ENCODE peak calls at places on chromosome 18, in ten cellular contexts. Z is cardiac muscle cell; U is Panc1; Y is ascending aorta; C is IMR-90; J is upper lobe of right lung; D is dorsolateral prefrontal cortex; E is left lung; M is CD8-positive, alpha-beta T cell; G is psoas muscle. B is an unnamed sample.

GRCh38 chr18:35581555-35582309 is at the start of gene GALNT1:
- DNase-seq in Y (no peak), C (peak), U (no peak), M (no peak), G (peak), J (peak), Z (peak), D (no peak), E (peak), B (peak)

GRCh38 chr18:63617049-63617995 is 26.7 kb downstream of the SERPINB4 start:
- DNase-seq in E (no peak), U (no peak), Z (no peak), J (no peak), D (no peak), M (no peak), Y (no peak), C (no peak), G (no peak), B (no peak)

GRCh38 chr18:65788373-65788772 is 37.6 kb downstream of the CDH7 start:
- DNase-seq in Y (no peak), E (no peak), M (no peak), U (no peak), J (no peak), C (no peak), G (no peak), Z (no peak), D (no peak), B (no peak)

GRCh38 chr18:73733806-73734314 is 413.8 kb downstream of the FBXO15 start:
- DNase-seq in Y (no peak), D (peak), M (no peak), Z (no peak), E (no peak), J (no peak), U (no peak), G (no peak), C (peak), B (no peak)

GRCh38 chr18:13261658-13262357 is 43.2 kb downstream of the LDLRAD4 start:
- DNase-seq in G (no peak), Z (no peak), U (no peak), C (no peak), Y (no peak), J (peak), M (no peak), E (no peak), D (no peak), B (no peak)

GRCh38 chr18:65091737-65092329 is 659.0 kb upstream of the CDH7 start:
- DNase-seq in D (no peak), U (peak), Y (no peak), E (no peak), G (no peak), J (no peak), C (peak), Z (no peak), M (no peak), B (no peak)

GRCh38 chr18:25164837-25165791 is 186.9 kb downstream of the ZNF521 start:
- DNase-seq in Z (peak), C (peak), U (no peak), E (no peak), M (no peak), D (no peak), J (no peak), Y (no peak), G (no peak), B (no peak)

GRCh38 chr18:449374-449773 is 51.1 kb downstream of the COLEC12 start:
- DNase-seq in Y (no peak), Z (peak), J (peak), D (no peak), E (peak), U (no peak), C (no peak), G (no peak), M (no peak), B (no peak)

GRCh38 chr18:75043478-75043877 is 165.5 kb downstream of the PTGR3 start:
- DNase-seq in C (no peak), G (no peak), D (no peak), Z (no peak), E (no peak), J (no peak), Y (no peak), U (no peak), M (no peak), B (no peak)

GRCh38 chr18:267380-267687 is 513 bp downstream of the THOC1 start:
- DNase-seq in J (no peak), M (no peak), U (no peak), Z (no peak), D (no peak), Y (no peak), G (no peak), E (no peak), C (no peak), B (no peak)

GRCh38 chr18:3655254-3655554 is 205.2 kb downstream of the TGIF1 start:
- DNase-seq in E (no peak), M (no peak), G (no peak), Y (no peak), Z (no peak), J (no peak), C (no peak), D (no peak), U (no peak), B (no peak)

GRCh38 chr18:54254265-54254758 is 15.0 kb upstream of the POLI start:
- DNase-seq in M (no peak), D (no peak), G (no peak), E (no peak), C (peak), Z (peak), U (no peak), J (no peak), Y (no peak), B (no peak)

GRCh38 chr18:34709104-34709503 is 994 bp upstream of the DTNA start:
- DNase-seq in C (peak), Y (peak), M (no peak), U (no peak), Z (peak), J (no peak), E (no peak), D (no peak), G (peak), B (no peak)

GRCh38 chr18:42929857-42930256 is 185.6 kb downstream of the RIT2 start:
- DNase-seq in D (no peak), U (no peak), G (no peak), J (no peak), C (no peak), Z (peak), E (no peak), M (no peak), Y (no peak), B (no peak)

GRCh38 chr18:59448546-59448945 is 89.5 kb upstream of the LMAN1 start:
- DNase-seq in C (peak), J (no peak), E (no peak), U (no peak), M (no peak), Y (no peak), G (no peak), D (no peak), Z (peak), B (no peak)

GRCh38 chr18:29823671-29824070 is 1218.9 kb downstream of the DSC3 start:
- DNase-seq in C (no peak), Z (no peak), E (no peak), M (no peak), U (no peak), G (no peak), J (no peak), Y (no peak), D (no peak), B (no peak)

GRCh38 chr18:43396266-43396665 is 119.0 kb upstream of the SYT4 start:
- DNase-seq in U (no peak), G (no peak), C (no peak), M (no peak), Y (no peak), Z (peak), D (no peak), E (no peak), J (no peak), B (no peak)

GRCh38 chr18:35592298-35592697 is 10.8 kb downstream of the GALNT1 start:
- DNase-seq in M (no peak), U (no peak), J (no peak), Z (no peak), G (no peak), E (no peak), Y (no peak), C (no peak), D (no peak), B (no peak)

GRCh38 chr18:11323359-11323819 is 174.0 kb upstream of the PIEZO2 start:
- DNase-seq in J (no peak), U (no peak), C (peak), D (no peak), E (no peak), Y (no peak), Z (peak), G (no peak), M (no peak), B (no peak)

GRCh38 chr18:69758458-69758857 is 189.2 kb downstream of the CD226 start:
- DNase-seq in D (no peak), J (no peak), G (no peak), E (no peak), Z (no peak), M (no peak), C (peak), U (no peak), Y (no peak), B (no peak)

GRCh38 chr18:251572-251971 is 16.3 kb downstream of the THOC1 start:
- DNase-seq in D (no peak), Z (no peak), G (no peak), E (no peak), C (no peak), M (no peak), Y (no peak), U (no peak), J (no peak), B (no peak)

GRCh38 chr18:68803371-68803770 is 5.5 kb downstream of the CCDC102B start:
- DNase-seq in M (no peak), C (peak), Y (peak), G (peak), Z (peak), D (peak), E (peak), U (no peak), J (peak), B (peak)

GRCh38 chr18:5975111-5975622 is 79.8 kb upstream of the TMEM200C start:
- DNase-seq in J (no peak), D (no peak), Y (no peak), Z (peak), U (no peak), E (no peak), C (peak), G (no peak), M (no peak), B (no peak)

GRCh38 chr18:457120-457519 is 43.4 kb downstream of the COLEC12 start:
- DNase-seq in E (no peak), G (peak), M (no peak), U (no peak), Y (peak), D (no peak), J (no peak), Z (peak), C (peak), B (peak)

GRCh38 chr18:136433-136832 is 21.9 kb upstream of the USP14 start:
- DNase-seq in M (no peak), J (no peak), Z (no peak), Y (no peak), G (no peak), D (no peak), E (no peak), U (no peak), C (no peak), B (no peak)

GRCh38 chr18:10023853-10024638 is 110.2 kb downstream of the VAPA start:
- DNase-seq in M (no peak), U (no peak), E (peak), C (no peak), Z (no peak), Y (no peak), D (no peak), J (no peak), G (no peak), B (no peak)

GRCh38 chr18:67318651-67319050 is 197.9 kb downstream of the DSEL start:
- DNase-seq in C (peak), G (no peak), J (no peak), Y (no peak), Z (no peak), D (no peak), M (no peak), E (no peak), U (no peak), B (no peak)

GRCh38 chr18:28716321-28716720 is 539.4 kb upstream of the CDH2 start:
- DNase-seq in Y (no peak), U (no peak), C (no peak), J (no peak), M (no peak), G (no peak), E (no peak), Z (peak), D (no peak), B (no peak)

GRCh38 chr18:49931760-49932159 is 118.4 kb upstream of the ACAA2 start:
- DNase-seq in U (no peak), C (no peak), J (no peak), Y (no peak), D (no peak), E (no peak), M (no peak), G (no peak), Z (no peak), B (no peak)

GRCh38 chr18:1846640-1847039 is 724.7 kb downstream of the METTL4 start:
- DNase-seq in M (no peak), U (no peak), J (no peak), G (no peak), Y (no peak), C (no peak), E (no peak), Z (peak), D (no peak), B (no peak)

GRCh38 chr18:63119647-63120046 is 199.9 kb downstream of the BCL2 start:
- DNase-seq in J (no peak), U (no peak), C (peak), E (no peak), M (no peak), D (peak), Z (peak), Y (no peak), G (no peak), B (no peak)

GRCh38 chr18:7454429-7454828 is 112.7 kb upstream of the PTPRM start:
- DNase-seq in J (no peak), U (no peak), Z (no peak), Y (no peak), M (no peak), E (no peak), D (no peak), G (no peak), C (no peak), B (no peak)

GRCh38 chr18:7458873-7459272 is 108.2 kb upstream of the PTPRM start:
- DNase-seq in D (no peak), J (no peak), M (no peak), U (no peak), C (no peak), Y (no peak), G (no peak), E (no peak), Z (no peak), B (no peak)

GRCh38 chr18:7457276-7457675 is 109.8 kb upstream of the PTPRM start:
- DNase-seq in D (no peak), Y (no peak), Z (no peak), J (no peak), U (no peak), M (no peak), E (no peak), G (no peak), C (no peak), B (no peak)

GRCh38 chr18:7464245-7464966 is 102.7 kb upstream of the PTPRM start:
- DNase-seq in Y (no peak), M (no peak), J (no peak), Z (no peak), U (no peak), E (no peak), D (no peak), G (no peak), C (no peak), B (no peak)

DNA sequence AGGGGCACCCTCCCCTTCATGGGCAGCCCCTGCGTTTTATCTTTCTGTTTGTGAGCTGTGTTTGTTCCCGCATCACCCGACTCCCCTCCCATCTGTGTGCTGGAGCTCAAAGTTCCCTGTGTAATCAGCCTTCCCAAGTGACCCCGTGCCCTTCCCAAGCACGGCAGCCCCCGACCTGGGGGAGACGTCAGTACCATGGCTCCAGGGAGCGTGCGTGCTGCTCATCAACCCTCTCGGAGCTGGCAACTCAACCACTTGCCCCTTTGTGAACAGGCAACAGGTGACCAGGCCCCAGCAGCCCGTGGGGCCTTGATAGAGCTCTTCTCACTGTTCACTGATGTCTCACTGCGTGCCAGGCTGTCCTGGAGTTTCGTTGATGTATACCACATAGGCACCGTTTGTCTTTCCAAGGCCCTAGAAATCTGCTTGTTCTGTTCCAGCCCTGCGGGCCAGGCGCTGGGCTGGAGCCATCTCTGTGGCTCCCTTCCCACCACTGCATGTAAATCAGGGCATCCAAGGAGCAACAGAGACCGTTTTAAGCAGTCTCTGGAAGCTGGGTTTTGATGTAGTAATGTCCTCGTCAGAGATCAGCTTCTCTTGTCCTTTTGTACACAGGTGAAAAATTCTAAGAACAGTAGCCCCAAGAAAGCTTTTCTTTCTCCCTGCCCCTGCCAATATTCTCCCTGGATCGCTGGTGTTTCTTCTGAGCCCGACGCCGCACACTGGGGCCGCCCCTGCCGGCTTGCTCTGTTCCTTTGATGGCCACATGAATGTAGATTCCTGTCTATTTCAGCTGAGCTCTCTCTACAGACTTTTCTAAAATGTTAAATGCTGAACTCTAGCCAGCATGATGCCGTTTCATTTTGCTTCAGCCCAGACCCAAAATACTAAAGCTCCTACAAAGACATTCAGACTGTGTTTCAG is 107.0 kb upstream of the PTPRM start:
- DNase-seq in C (no peak), Z (peak), D (no peak), M (no peak), J (no peak), U (no peak), E (no peak), G (no peak), Y (no peak), B (no peak)
- TF ChIP-seq CTCF in C (no peak), Z (no peak), D (no peak), M (no peak), J (no peak), U (no peak), E (no peak), G (no peak), Y (no peak), B (no peak)

DNA sequence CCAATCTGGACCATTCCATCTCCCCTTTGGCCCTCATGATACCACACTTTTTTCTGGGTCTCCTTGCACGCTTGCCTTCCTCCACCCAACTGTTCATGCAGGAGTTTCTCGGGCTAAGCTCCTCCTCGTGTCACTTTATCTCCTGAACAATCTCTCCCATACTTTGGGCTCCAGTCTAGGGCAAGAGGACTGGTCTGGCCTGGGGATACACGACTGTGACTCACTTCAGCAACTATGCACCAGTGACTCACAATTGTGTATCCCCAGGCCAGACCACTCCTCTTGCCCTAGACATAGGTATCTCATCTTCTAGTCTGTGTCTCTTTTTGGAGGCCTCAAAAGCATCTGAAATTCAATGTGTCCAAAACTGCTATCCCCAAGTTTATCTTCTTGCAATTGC is 149.4 kb upstream of the PTPRM start:
- DNase-seq in Y (no peak), C (no peak), D (no peak), Z (peak), G (no peak), E (no peak), J (no peak), U (no peak), M (no peak), B (no peak)
- H3K27ac ChIP-seq in Y (no peak), C (no peak), D (no peak), Z (no peak), G (no peak), E (no peak), J (no peak), U (no peak), M (no peak), B (no peak)

DNA sequence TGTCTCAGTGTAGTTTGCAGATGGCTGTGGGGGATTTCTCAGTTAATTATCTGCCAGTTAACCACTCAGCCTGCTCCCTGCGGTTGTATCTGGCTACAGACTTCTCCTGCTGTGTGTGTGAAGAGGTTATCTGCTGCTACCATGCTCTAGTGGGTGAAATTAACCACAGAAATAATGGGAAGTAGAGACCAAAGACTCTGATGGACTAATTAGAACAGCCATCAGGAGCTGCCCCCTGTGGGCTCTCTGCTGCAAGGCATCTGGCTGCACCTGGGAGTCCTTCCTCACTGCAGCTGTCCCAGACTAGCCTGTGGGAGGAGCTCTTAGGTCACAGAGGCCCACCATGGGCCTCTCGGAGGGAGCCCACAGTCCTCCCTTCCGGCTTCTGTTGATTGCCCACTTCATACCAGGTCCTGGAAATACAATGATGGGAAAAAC is 66.6 kb downstream of the CTIF start:
- DNase-seq in C (peak), Z (peak), U (no peak), Y (no peak), G (no peak), M (no peak), E (no peak), J (no peak), D (no peak), B (no peak)
- TF ChIP-seq CTCF in C (peak), Z (peak), U (no peak), Y (no peak), G (no peak), M (no peak), E (no peak), J (no peak), D (peak), B (no peak)

GRCh38 chr18:24018299-24018910 is 3.9 kb downstream of the TTC39C start:
- DNase-seq in M (no peak), U (no peak), C (no peak), D (no peak), Z (no peak), J (no peak), G (no peak), E (no peak), Y (no peak), B (no peak)

GRCh38 chr18:24016643-24017042 is 2.1 kb downstream of the TTC39C start:
- DNase-seq in D (no peak), E (no peak), U (no peak), Y (no peak), M (no peak), G (no peak), J (no peak), C (no peak), Z (no peak), B (no peak)

GRCh38 chr18:24021505-24021904 is 7.0 kb downstream of the TTC39C start:
- DNase-seq in Z (peak), G (no peak), M (no peak), D (no peak), J (no peak), Y (no peak), U (no peak), E (no peak), C (no peak), B (no peak)

GRCh38 chr18:24022141-24022540 is 7.6 kb downstream of the TTC39C start:
- DNase-seq in E (no peak), Z (peak), C (peak), U (no peak), G (no peak), D (no peak), M (no peak), Y (no peak), J (no peak), B (no peak)

GRCh38 chr18:24019641-24020331 is 5.2 kb downstream of the TTC39C start:
- DNase-seq in D (no peak), J (no peak), Y (peak), E (no peak), U (no peak), C (no peak), M (no peak), Z (no peak), G (no peak), B (no peak)
- H3K27ac ChIP-seq in D (no peak), J (no peak), Y (no peak), E (peak), U (no peak), C (no peak), M (no peak), Z (no peak), G (no peak), B (no peak)

DNA sequence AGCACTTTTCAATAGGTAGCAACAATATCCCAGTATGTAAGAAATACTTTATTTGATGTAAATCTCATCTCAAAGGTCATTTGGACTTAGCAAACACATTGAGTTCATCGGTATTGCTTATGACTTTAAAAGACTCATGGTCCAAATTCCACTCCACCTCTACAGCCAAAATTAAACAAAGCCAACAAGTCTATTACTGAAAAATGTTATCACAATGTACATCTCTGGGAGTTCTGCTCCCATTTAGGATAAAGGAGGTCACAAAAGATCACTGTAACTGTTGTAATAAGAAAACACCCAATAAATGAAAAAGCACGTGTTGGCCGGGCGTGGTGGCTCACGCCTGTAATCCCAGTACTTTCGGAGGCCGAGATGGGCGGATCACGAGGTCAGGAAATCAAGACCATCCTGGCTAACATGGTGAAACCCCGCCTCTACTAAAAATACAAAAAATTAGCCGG is 50.0 kb downstream of the ESCO1 start:
- DNase-seq in D (no peak), Y (no peak), U (no peak), E (no peak), G (no peak), M (no peak), C (no peak), Z (no peak), J (no peak), B (no peak)
- TF ChIP-seq CTCF in D (no peak), Y (no peak), U (no peak), E (no peak), G (no peak), M (no peak), C (no peak), Z (no peak), J (no peak), B (no peak)